ENCODE peak calls at places on chromosome 7, in eight cellular contexts. E, Q, W, G, P, A, Y and B are unnamed samples. For H3K4me1, the result is how much of the 10 kb centered on the place peaks cover.

GRCh38 chr7:149692557-149692982 is 80.8 kb downstream of the ZNF467 start:
- DNase-seq in P (no peak), Y (peak), Q (no peak), W (no peak), E (no peak), A (no peak), G (no peak), B (no peak)

GRCh38 chr7:131952365-131952764 is 395.9 kb upstream of the PODXL start:
- DNase-seq in E (no peak), A (no peak), P (no peak), W (no peak), Y (no peak), G (no peak), Q (peak), B (no peak)

GRCh38 chr7:92740713-92741126 is 95.7 kb downstream of the CDK6 start:
- DNase-seq in Q (no peak), E (no peak), W (peak), A (no peak), Y (no peak), P (no peak), G (no peak), B (no peak)

GRCh38 chr7:16695621-16696237 is 49.7 kb downstream of the BZW2 start:
- DNase-seq in W (peak), Q (no peak), E (no peak), A (no peak), G (no peak), P (peak), Y (peak), B (no peak)

GRCh38 chr7:46229409-46229808 is 308.3 kb upstream of the IGFBP3 start:
- DNase-seq in E (no peak), W (peak), G (no peak), Q (no peak), Y (no peak), A (no peak), P (no peak), B (no peak)

GRCh38 chr7:64101126-64101942 is 56.1 kb downstream of the ZNF727 start:
- DNase-seq in A (no peak), P (no peak), Q (peak), W (no peak), G (no peak), Y (no peak), E (no peak), B (no peak)

GRCh38 chr7:131354390-131354789 is 26.7 kb downstream of the MKLN1 start:
- DNase-seq in A (no peak), Y (no peak), W (peak), P (no peak), Q (no peak), G (no peak), E (no peak), B (no peak)

GRCh38 chr7:5695037-5695708 is 86.3 kb downstream of the RNF216 start:
- DNase-seq in A (peak), Q (peak), P (no peak), G (no peak), E (peak), W (peak), Y (no peak), B (no peak)

GRCh38 chr7:33719059-33719581 is 186.2 kb upstream of the BMPER start:
- DNase-seq in Q (peak), W (no peak), P (no peak), A (no peak), E (no peak), Y (peak), G (no peak), B (no peak)

GRCh38 chr7:9029671-9030070 is 596.3 kb downstream of the NXPH1 start:
- DNase-seq in Y (no peak), G (no peak), W (no peak), Q (no peak), E (no peak), P (no peak), A (no peak), B (no peak)

GRCh38 chr7:156820445-156821063 is 72.4 kb downstream of the LMBR1 start:
- DNase-seq in A (no peak), W (no peak), E (no peak), Y (no peak), P (no peak), Q (no peak), G (no peak), B (no peak)

GRCh38 chr7:132298782-132299181 is 277.5 kb downstream of the PLXNA4 start:
- DNase-seq in G (no peak), P (no peak), Q (no peak), W (peak), E (no peak), Y (no peak), A (no peak), B (no peak)

GRCh38 chr7:133429371-133429770 is 176.5 kb downstream of the EXOC4 start:
- DNase-seq in A (no peak), Y (no peak), P (no peak), W (no peak), E (no peak), G (no peak), Q (no peak), B (no peak)

GRCh38 chr7:158495780-158496179 is 91.8 kb downstream of the PTPRN2 start:
- DNase-seq in W (peak), E (no peak), A (no peak), G (peak), Q (no peak), P (no peak), Y (peak), B (no peak)

GRCh38 chr7:48786951-48787350 is 137.4 kb upstream of the CDC14C start:
- DNase-seq in Q (no peak), A (no peak), E (no peak), P (no peak), G (no peak), W (no peak), Y (no peak), B (no peak)

GRCh38 chr7:2017483-2017891 is 215.3 kb downstream of the MAD1L1 start:
- DNase-seq in Q (peak), P (no peak), W (no peak), A (no peak), Y (no peak), E (no peak), G (peak), B (no peak)

GRCh38 chr7:37765872-37766525 is 82.4 kb upstream of the NME8 start:
- DNase-seq in A (no peak), P (no peak), Y (no peak), Q (no peak), G (no peak), W (no peak), E (no peak), B (no peak)

GRCh38 chr7:148624735-148625134 is 34.2 kb downstream of the C7orf33 start:
- DNase-seq in Q (no peak), A (no peak), Y (no peak), W (no peak), G (no peak), E (no peak), P (no peak), B (no peak)

GRCh38 chr7:108382932-108383331 is 73.3 kb downstream of the NRCAM start:
- DNase-seq in Q (no peak), E (no peak), Y (no peak), W (no peak), G (no peak), P (no peak), A (no peak), B (no peak)

GRCh38 chr7:44134943-44135628 is 6.0 kb downstream of the MYL7 start:
- DNase-seq in A (no peak), Y (no peak), Q (no peak), E (no peak), W (no peak), P (no peak), G (no peak), B (no peak)

GRCh38 chr7:37067961-37068536 is 343.8 kb upstream of the AOAH start:
- DNase-seq in E (no peak), Q (no peak), P (no peak), A (no peak), Y (peak), G (no peak), W (no peak), B (no peak)

GRCh38 chr7:128203710-128204214 is 37.3 kb upstream of the LEP start:
- DNase-seq in Q (no peak), A (no peak), Y (no peak), E (no peak), G (no peak), W (peak), P (no peak), B (peak)

GRCh38 chr7:130894146-130895005 is 160.4 kb upstream of the KLF14 start:
- DNase-seq in W (peak), Q (peak), G (peak), P (peak), E (no peak), A (no peak), Y (no peak), B (peak)

GRCh38 chr7:6637544-6638229 is 569 bp downstream of the ZNF316 start:
- DNase-seq in G (peak), Q (peak), A (peak), W (peak), P (peak), E (peak), Y (peak), B (no peak)

GRCh38 chr7:74480861-74481417 is 27.2 kb downstream of the GTF2IRD1 start:
- DNase-seq in G (peak), Y (no peak), E (no peak), W (peak), Q (peak), P (peak), A (no peak), B (no peak)

GRCh38 chr7:36180121-36180520 is 27.1 kb downstream of the EEPD1 start:
- DNase-seq in P (no peak), Y (no peak), A (no peak), G (no peak), Q (no peak), E (no peak), W (no peak), B (no peak)

GRCh38 chr7:18762189-18762588 is 266.6 kb downstream of the HDAC9 start:
- DNase-seq in Y (peak), E (no peak), G (no peak), Q (no peak), A (no peak), W (peak), P (no peak), B (no peak)

GRCh38 chr7:8491106-8491505 is 57.7 kb downstream of the NXPH1 start:
- DNase-seq in W (no peak), P (no peak), E (no peak), Y (no peak), G (no peak), A (no peak), Q (no peak), B (no peak)

GRCh38 chr7:134757938-134758337 is 21.5 kb upstream of the CALD1 start:
- DNase-seq in A (no peak), E (no peak), G (no peak), Y (no peak), W (peak), Q (no peak), P (no peak), B (no peak)

GRCh38 chr7:122584852-122585251 is 114.1 kb downstream of the RNF133 start:
- DNase-seq in W (no peak), G (no peak), A (no peak), Q (no peak), Y (no peak), P (no peak), E (no peak), B (no peak)

GRCh38 chr7:66505531-66506451 is 122.9 kb upstream of the KCTD7 start:
- DNase-seq in P (no peak), Q (no peak), E (peak), Y (no peak), W (no peak), G (no peak), A (peak), B (no peak)

GRCh38 chr7:84912993-84913635 is 273.7 kb downstream of the SEMA3D start:
- DNase-seq in G (no peak), E (no peak), Y (no peak), P (no peak), W (peak), A (no peak), Q (no peak), B (no peak)

GRCh38 chr7:94414481-94414880 is 19.8 kb downstream of the COL1A2 start:
- DNase-seq in Q (no peak), E (no peak), A (no peak), Y (no peak), G (no peak), W (peak), P (no peak), B (no peak)
- H3K4me1 ChIP-seq in Q (under half), E (under half), A (under half), Y (under half), G (under half), W (half or more), P (under half), B (half or more)

DNA sequence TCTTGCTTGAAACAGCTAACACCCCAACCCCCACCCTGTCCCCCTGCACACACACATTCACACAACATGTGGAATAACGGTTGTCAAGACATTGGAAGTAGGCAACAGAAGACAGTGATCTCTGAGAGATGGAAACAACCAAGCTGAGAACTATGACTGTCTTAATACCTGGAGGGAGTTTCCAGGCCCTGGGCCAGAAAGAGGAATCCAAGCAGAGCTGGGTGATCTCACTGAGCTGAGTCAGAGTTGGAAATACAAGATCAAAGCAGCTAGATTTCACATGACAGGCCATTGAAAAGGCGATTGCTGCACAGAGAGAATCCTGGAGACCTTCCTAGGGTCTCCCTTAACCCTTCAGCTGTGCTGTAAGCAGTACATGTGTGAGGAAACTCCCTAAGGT is 165.8 kb upstream of the PRSS1 start:
- DNase-seq in G (no peak), Q (no peak), Y (peak), W (peak), A (no peak), E (no peak), P (no peak), B (no peak)
- H3K4me1 ChIP-seq in G (under half), Q (under half), Y (under half), W (under half), A (under half), E (under half), P (under half), B (under half)

DNA sequence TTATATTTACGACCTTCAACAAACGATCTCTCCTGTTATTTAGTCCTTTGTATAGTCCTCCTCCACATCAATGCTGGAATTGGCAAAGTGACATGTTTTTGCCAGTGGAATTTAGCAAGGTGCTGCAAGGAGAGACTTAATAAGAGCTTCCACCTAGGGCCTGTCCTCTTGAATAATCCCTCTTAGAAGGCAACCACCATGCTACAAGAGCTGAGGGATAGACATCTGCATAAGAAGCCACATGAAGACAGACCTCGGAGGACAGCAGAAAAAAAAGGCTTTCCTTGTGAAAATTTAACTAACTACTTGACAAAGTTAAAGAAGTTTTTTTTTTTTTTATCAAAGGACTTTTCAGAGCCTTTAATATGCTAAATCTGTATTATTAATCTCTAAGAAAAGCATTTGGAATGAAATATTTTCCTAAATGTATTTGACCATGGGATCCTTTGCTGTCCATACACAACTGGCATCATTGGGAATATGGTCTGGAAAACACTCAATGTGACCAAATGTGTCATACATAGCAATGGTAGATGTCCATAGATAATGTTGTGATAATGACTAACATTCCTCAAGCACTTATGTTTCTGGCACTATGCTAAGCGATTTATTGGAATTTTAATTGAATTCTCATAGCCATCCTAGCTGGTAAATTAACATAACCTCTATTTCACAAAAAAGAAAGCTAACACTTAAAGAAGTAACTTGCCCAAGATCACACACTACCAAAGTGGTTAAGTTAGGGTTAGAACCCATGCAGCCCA is 13.2 kb downstream of the HYCC1 start:
- DNase-seq in P (no peak), W (no peak), E (no peak), Q (no peak), A (no peak), G (no peak), Y (no peak), B (no peak)
- H3K4me1 ChIP-seq in P (under half), W (half or more), E (under half), Q (under half), A (under half), G (under half), Y (under half), B (under half)

DNA sequence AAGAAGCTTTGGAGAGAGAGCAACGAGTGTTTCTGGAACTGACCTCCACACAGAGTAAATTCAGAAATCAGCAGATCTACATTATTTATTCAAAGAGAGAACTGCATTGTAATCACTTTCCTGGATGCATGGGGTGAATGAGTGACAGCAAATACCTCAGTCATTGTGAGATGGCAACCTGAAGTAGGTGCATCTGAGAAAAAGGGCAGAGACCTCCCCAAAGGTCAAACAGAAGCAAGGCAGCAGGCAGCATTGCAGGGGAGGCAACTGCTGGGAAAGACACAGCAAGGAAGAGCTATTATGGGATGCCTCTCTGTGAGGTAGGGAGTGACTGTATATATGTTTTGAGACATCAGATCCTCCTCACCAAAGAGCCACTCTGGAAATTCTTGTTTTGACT is 26.5 kb upstream of the SMIM30 start:
- DNase-seq in Q (no peak), P (no peak), Y (no peak), A (no peak), W (no peak), E (no peak), G (no peak), B (no peak)
- H3K4me1 ChIP-seq in Q (under half), P (under half), Y (under half), A (under half), W (under half), E (under half), G (under half), B (under half)

GRCh38 chr7:27176962-27177794 is 3.1 kb upstream of the HOXA10 start:
- DNase-seq in Q (peak), A (no peak), E (no peak), P (no peak), W (no peak), G (no peak), Y (no peak), B (no peak)
- H3K4me1 ChIP-seq in Q (under half), A (under half), E (under half), P (under half), W (half or more), G (under half), Y (under half), B (half or more)

GRCh38 chr7:771241-772004 is 44.3 kb upstream of the PRKAR1B start:
- DNase-seq in E (no peak), P (peak), W (no peak), G (no peak), A (no peak), Y (peak), Q (peak), B (no peak)

GRCh38 chr7:772392-772791 is 45.3 kb upstream of the PRKAR1B start:
- DNase-seq in Y (no peak), W (no peak), E (no peak), A (no peak), G (no peak), Q (no peak), P (no peak), B (no peak)

GRCh38 chr7:772005-772294 is 44.9 kb upstream of the PRKAR1B start:
- DNase-seq in A (no peak), P (no peak), W (no peak), E (no peak), Q (no peak), Y (no peak), G (no peak), B (no peak)

GRCh38 chr7:770336-770735 is 43.3 kb upstream of the PRKAR1B start:
- DNase-seq in Q (no peak), Y (no peak), P (no peak), G (no peak), A (no peak), W (no peak), E (no peak), B (no peak)

GRCh38 chr7:770786-771185 is 43.7 kb upstream of the PRKAR1B start:
- DNase-seq in A (no peak), Y (no peak), P (no peak), E (no peak), W (no peak), G (no peak), Q (no peak), B (no peak)
- H3K4me1 ChIP-seq in A (under half), Y (under half), P (under half), E (under half), W (under half), G (under half), Q (under half), B (under half)

DNA sequence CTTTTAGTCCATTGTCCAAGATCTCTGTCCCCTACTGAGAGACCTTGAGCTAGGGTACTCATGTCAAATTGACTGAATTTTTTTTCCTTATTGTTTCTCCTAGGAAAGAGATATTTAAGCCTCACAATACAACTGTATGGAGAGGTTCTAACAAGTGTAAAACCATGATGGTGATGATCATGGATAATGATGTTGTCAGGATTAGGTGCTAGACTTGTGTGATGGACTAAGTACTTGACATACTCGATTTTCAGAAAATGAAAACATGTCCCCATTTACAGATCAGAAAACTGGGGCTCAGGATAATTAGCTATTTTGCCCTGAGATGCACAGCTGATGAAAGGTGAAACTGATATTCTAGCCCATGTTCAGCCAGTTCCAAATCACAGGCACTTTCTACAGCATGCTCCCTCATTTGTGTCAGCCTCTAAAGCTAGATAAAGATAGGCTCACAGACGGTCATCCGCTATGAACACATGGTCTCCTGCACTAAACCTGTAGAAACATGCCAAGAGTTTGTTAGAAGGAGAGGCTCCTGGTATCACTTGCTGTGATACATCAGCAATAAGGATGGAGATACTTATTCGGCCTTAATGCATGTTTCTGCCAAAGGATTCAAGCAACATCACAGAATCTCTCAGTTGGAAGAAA is 67.6 kb downstream of the CREB3L2 start:
- DNase-seq in A (no peak), Q (no peak), P (no peak), G (no peak), Y (no peak), E (no peak), W (no peak), B (no peak)
- H3K4me1 ChIP-seq in A (under half), Q (half or more), P (under half), G (under half), Y (half or more), E (under half), W (under half), B (half or more)